ENCODE peak calls at places on chromosomes 4 and X, in eight cellular contexts. One of them, this sample, is unnamed.
A peak's percentile ranks its signal among the peaks of the same experiment; 100 is the strongest.

GRCh38 chr4:186728631-186729271 is 5.1 kb upstream of the FAT1 start:
- DNase-seq in stimulated activated CD4-positive, alpha-beta T cell treated with anti-CD3 and anti-CD28 coated beads, TNF-alpha, amount 100 ng/mL, for 48 hours: no peak
- DNase-seq in MV-4-11: no peak
- DNase-seq in brain pericyte: no peak
- DNase-seq in WTC11: no peak
- DNase-seq in activated CD8-positive, alpha-beta memory T cell treated with anti-CD3 and anti-CD28 coated beads, Interleukin-2, amount 10 ng/mL, durations not matched to agents 7 days and 5 days: no peak
- DNase-seq in H7: no peak
- DNase-seq in nucleus accumbens: no peak
- DNase-seq in this sample: no peak

GRCh38 chr4:52912608-52913007 is 50.5 kb downstream of the RASL11B start:
- DNase-seq in stimulated activated CD4-positive, alpha-beta T cell treated with anti-CD3 and anti-CD28 coated beads, TNF-alpha, amount 100 ng/mL, for 48 hours: no peak
- DNase-seq in MV-4-11: no peak
- DNase-seq in brain pericyte: no peak
- DNase-seq in WTC11: no peak
- DNase-seq in activated CD8-positive, alpha-beta memory T cell treated with anti-CD3 and anti-CD28 coated beads, Interleukin-2, amount 10 ng/mL, durations not matched to agents 7 days and 5 days: no peak
- DNase-seq in H7: no peak
- DNase-seq in nucleus accumbens: no peak
- DNase-seq in this sample: no peak

GRCh38 chr4:46878641-46879040 is 30.4 kb downstream of the COX7B2 start:
- DNase-seq in stimulated activated CD4-positive, alpha-beta T cell treated with anti-CD3 and anti-CD28 coated beads, TNF-alpha, amount 100 ng/mL, for 48 hours: no peak
- DNase-seq in MV-4-11: no peak
- DNase-seq in brain pericyte: no peak
- DNase-seq in WTC11: no peak
- DNase-seq in activated CD8-positive, alpha-beta memory T cell treated with anti-CD3 and anti-CD28 coated beads, Interleukin-2, amount 10 ng/mL, durations not matched to agents 7 days and 5 days: no peak
- DNase-seq in H7: no peak
- DNase-seq in nucleus accumbens: no peak
- DNase-seq in this sample: no peak

GRCh38 chr4:5972571-5972970 is 45.7 kb downstream of the C4orf50 start:
- DNase-seq in stimulated activated CD4-positive, alpha-beta T cell treated with anti-CD3 and anti-CD28 coated beads, TNF-alpha, amount 100 ng/mL, for 48 hours: no peak
- DNase-seq in MV-4-11: no peak
- DNase-seq in brain pericyte: no peak
- DNase-seq in WTC11: no peak
- DNase-seq in activated CD8-positive, alpha-beta memory T cell treated with anti-CD3 and anti-CD28 coated beads, Interleukin-2, amount 10 ng/mL, durations not matched to agents 7 days and 5 days: no peak
- DNase-seq in H7: no peak
- DNase-seq in nucleus accumbens: no peak
- DNase-seq in this sample: no peak

GRCh38 chrX:153564047-153564606 is 34.8 kb downstream of the CCNQ start:
- DNase-seq in stimulated activated CD4-positive, alpha-beta T cell treated with anti-CD3 and anti-CD28 coated beads, TNF-alpha, amount 100 ng/mL, for 48 hours: no peak
- DNase-seq in MV-4-11: peak; percentile 43
- DNase-seq in brain pericyte: no peak
- DNase-seq in WTC11: no peak
- DNase-seq in activated CD8-positive, alpha-beta memory T cell treated with anti-CD3 and anti-CD28 coated beads, Interleukin-2, amount 10 ng/mL, durations not matched to agents 7 days and 5 days: no peak
- DNase-seq in H7: no peak
- DNase-seq in nucleus accumbens: no peak
- DNase-seq in this sample: no peak

GRCh38 chr4:27215421-27215820 is 354.8 kb downstream of the STIM2 start:
- DNase-seq in stimulated activated CD4-positive, alpha-beta T cell treated with anti-CD3 and anti-CD28 coated beads, TNF-alpha, amount 100 ng/mL, for 48 hours: no peak
- DNase-seq in MV-4-11: no peak
- DNase-seq in brain pericyte: no peak
- DNase-seq in WTC11: no peak
- DNase-seq in activated CD8-positive, alpha-beta memory T cell treated with anti-CD3 and anti-CD28 coated beads, Interleukin-2, amount 10 ng/mL, durations not matched to agents 7 days and 5 days: no peak
- DNase-seq in H7: no peak
- DNase-seq in nucleus accumbens: no peak
- DNase-seq in this sample: no peak

GRCh38 chr4:100372432-100372831 is 145.4 kb downstream of the EMCN start:
- DNase-seq in stimulated activated CD4-positive, alpha-beta T cell treated with anti-CD3 and anti-CD28 coated beads, TNF-alpha, amount 100 ng/mL, for 48 hours: no peak
- DNase-seq in MV-4-11: no peak
- DNase-seq in brain pericyte: no peak
- DNase-seq in WTC11: peak; percentile 13
- DNase-seq in activated CD8-positive, alpha-beta memory T cell treated with anti-CD3 and anti-CD28 coated beads, Interleukin-2, amount 10 ng/mL, durations not matched to agents 7 days and 5 days: no peak
- DNase-seq in H7: peak; percentile 1
- DNase-seq in nucleus accumbens: no peak
- DNase-seq in this sample: no peak

GRCh38 chr4:139243448-139244365 is 36.3 kb downstream of the MGARP start:
- DNase-seq in stimulated activated CD4-positive, alpha-beta T cell treated with anti-CD3 and anti-CD28 coated beads, TNF-alpha, amount 100 ng/mL, for 48 hours: no peak
- DNase-seq in MV-4-11: no peak
- DNase-seq in brain pericyte: peak; percentile 44
- DNase-seq in WTC11: no peak
- DNase-seq in activated CD8-positive, alpha-beta memory T cell treated with anti-CD3 and anti-CD28 coated beads, Interleukin-2, amount 10 ng/mL, durations not matched to agents 7 days and 5 days: no peak
- DNase-seq in H7: no peak
- DNase-seq in nucleus accumbens: no peak
- DNase-seq in this sample: no peak

GRCh38 chr4:84501721-84502267 is 2.7 kb upstream of the NKX6-1 start:
- DNase-seq in stimulated activated CD4-positive, alpha-beta T cell treated with anti-CD3 and anti-CD28 coated beads, TNF-alpha, amount 100 ng/mL, for 48 hours: no peak
- DNase-seq in MV-4-11: no peak
- DNase-seq in brain pericyte: no peak
- DNase-seq in WTC11: peak; percentile 35
- DNase-seq in activated CD8-positive, alpha-beta memory T cell treated with anti-CD3 and anti-CD28 coated beads, Interleukin-2, amount 10 ng/mL, durations not matched to agents 7 days and 5 days: no peak
- DNase-seq in H7: peak; percentile 61
- DNase-seq in nucleus accumbens: no peak
- DNase-seq in this sample: no peak

GRCh38 chr4:93319011-93319410 is 509.5 kb upstream of the ATOH1 start:
- DNase-seq in stimulated activated CD4-positive, alpha-beta T cell treated with anti-CD3 and anti-CD28 coated beads, TNF-alpha, amount 100 ng/mL, for 48 hours: no peak
- DNase-seq in MV-4-11: no peak
- DNase-seq in brain pericyte: no peak
- DNase-seq in WTC11: no peak
- DNase-seq in activated CD8-positive, alpha-beta memory T cell treated with anti-CD3 and anti-CD28 coated beads, Interleukin-2, amount 10 ng/mL, durations not matched to agents 7 days and 5 days: no peak
- DNase-seq in H7: no peak
- DNase-seq in nucleus accumbens: no peak
- DNase-seq in this sample: no peak

GRCh38 chrX:118780509-118780908 is 43.1 kb upstream of the ZCCHC12 start:
- DNase-seq in stimulated activated CD4-positive, alpha-beta T cell treated with anti-CD3 and anti-CD28 coated beads, TNF-alpha, amount 100 ng/mL, for 48 hours: no peak
- DNase-seq in MV-4-11: no peak
- DNase-seq in brain pericyte: no peak
- DNase-seq in WTC11: no peak
- DNase-seq in activated CD8-positive, alpha-beta memory T cell treated with anti-CD3 and anti-CD28 coated beads, Interleukin-2, amount 10 ng/mL, durations not matched to agents 7 days and 5 days: no peak
- DNase-seq in H7: no peak
- DNase-seq in nucleus accumbens: no peak
- DNase-seq in this sample: no peak

GRCh38 chr4:11182586-11183357 is 245.9 kb downstream of the HS3ST1 start:
- DNase-seq in stimulated activated CD4-positive, alpha-beta T cell treated with anti-CD3 and anti-CD28 coated beads, TNF-alpha, amount 100 ng/mL, for 48 hours: no peak
- DNase-seq in MV-4-11: no peak
- DNase-seq in brain pericyte: no peak
- DNase-seq in WTC11: no peak
- DNase-seq in activated CD8-positive, alpha-beta memory T cell treated with anti-CD3 and anti-CD28 coated beads, Interleukin-2, amount 10 ng/mL, durations not matched to agents 7 days and 5 days: no peak
- DNase-seq in H7: no peak
- DNase-seq in nucleus accumbens: no peak
- DNase-seq in this sample: no peak

GRCh38 chrX:106927700-106928099 is 7.5 kb downstream of the CLDN2 start:
- DNase-seq in stimulated activated CD4-positive, alpha-beta T cell treated with anti-CD3 and anti-CD28 coated beads, TNF-alpha, amount 100 ng/mL, for 48 hours: no peak
- DNase-seq in MV-4-11: no peak
- DNase-seq in brain pericyte: no peak
- DNase-seq in WTC11: no peak
- DNase-seq in activated CD8-positive, alpha-beta memory T cell treated with anti-CD3 and anti-CD28 coated beads, Interleukin-2, amount 10 ng/mL, durations not matched to agents 7 days and 5 days: no peak
- DNase-seq in H7: no peak
- DNase-seq in nucleus accumbens: no peak
- DNase-seq in this sample: no peak

GRCh38 chrX:49155243-49155899 is 7.2 kb upstream of the MAGIX start:
- DNase-seq in stimulated activated CD4-positive, alpha-beta T cell treated with anti-CD3 and anti-CD28 coated beads, TNF-alpha, amount 100 ng/mL, for 48 hours: no peak
- DNase-seq in MV-4-11: peak; percentile 72
- DNase-seq in brain pericyte: no peak
- DNase-seq in WTC11: peak; percentile 56
- DNase-seq in activated CD8-positive, alpha-beta memory T cell treated with anti-CD3 and anti-CD28 coated beads, Interleukin-2, amount 10 ng/mL, durations not matched to agents 7 days and 5 days: peak; percentile 66
- DNase-seq in H7: peak; percentile 77
- DNase-seq in nucleus accumbens: no peak
- DNase-seq in this sample: peak; percentile 25

GRCh38 chr4:185640809-185641675 is 105.7 kb upstream of the PDLIM3 start:
- DNase-seq in stimulated activated CD4-positive, alpha-beta T cell treated with anti-CD3 and anti-CD28 coated beads, TNF-alpha, amount 100 ng/mL, for 48 hours: no peak
- DNase-seq in MV-4-11: peak; percentile 59
- DNase-seq in brain pericyte: peak; percentile 32
- DNase-seq in WTC11: no peak
- DNase-seq in activated CD8-positive, alpha-beta memory T cell treated with anti-CD3 and anti-CD28 coated beads, Interleukin-2, amount 10 ng/mL, durations not matched to agents 7 days and 5 days: no peak
- DNase-seq in H7: peak; percentile 34
- DNase-seq in nucleus accumbens: no peak
- DNase-seq in this sample: no peak

GRCh38 chr4:140256941-140257340 is 103.0 kb upstream of the MAML3 start:
- DNase-seq in stimulated activated CD4-positive, alpha-beta T cell treated with anti-CD3 and anti-CD28 coated beads, TNF-alpha, amount 100 ng/mL, for 48 hours: no peak
- DNase-seq in MV-4-11: no peak
- DNase-seq in brain pericyte: no peak
- DNase-seq in WTC11: no peak
- DNase-seq in activated CD8-positive, alpha-beta memory T cell treated with anti-CD3 and anti-CD28 coated beads, Interleukin-2, amount 10 ng/mL, durations not matched to agents 7 days and 5 days: no peak
- DNase-seq in H7: no peak
- DNase-seq in nucleus accumbens: no peak
- DNase-seq in this sample: no peak

GRCh38 chr4:113919611-113920010 is 59.8 kb downstream of the ARSJ start:
- DNase-seq in stimulated activated CD4-positive, alpha-beta T cell treated with anti-CD3 and anti-CD28 coated beads, TNF-alpha, amount 100 ng/mL, for 48 hours: no peak
- DNase-seq in MV-4-11: no peak
- DNase-seq in brain pericyte: no peak
- DNase-seq in WTC11: no peak
- DNase-seq in activated CD8-positive, alpha-beta memory T cell treated with anti-CD3 and anti-CD28 coated beads, Interleukin-2, amount 10 ng/mL, durations not matched to agents 7 days and 5 days: no peak
- DNase-seq in H7: no peak
- DNase-seq in nucleus accumbens: no peak
- DNase-seq in this sample: no peak

GRCh38 chr4:96056346-96056934 is 216.5 kb downstream of the PDHA2 start:
- DNase-seq in stimulated activated CD4-positive, alpha-beta T cell treated with anti-CD3 and anti-CD28 coated beads, TNF-alpha, amount 100 ng/mL, for 48 hours: no peak
- DNase-seq in MV-4-11: no peak
- DNase-seq in brain pericyte: no peak
- DNase-seq in WTC11: no peak
- DNase-seq in activated CD8-positive, alpha-beta memory T cell treated with anti-CD3 and anti-CD28 coated beads, Interleukin-2, amount 10 ng/mL, durations not matched to agents 7 days and 5 days: no peak
- DNase-seq in H7: no peak
- DNase-seq in nucleus accumbens: no peak
- DNase-seq in this sample: no peak

GRCh38 chr4:78520808-78521226 is 30.8 kb upstream of the ANXA3 start:
- DNase-seq in stimulated activated CD4-positive, alpha-beta T cell treated with anti-CD3 and anti-CD28 coated beads, TNF-alpha, amount 100 ng/mL, for 48 hours: no peak
- DNase-seq in MV-4-11: no peak
- DNase-seq in brain pericyte: peak; percentile 27
- DNase-seq in WTC11: no peak
- DNase-seq in activated CD8-positive, alpha-beta memory T cell treated with anti-CD3 and anti-CD28 coated beads, Interleukin-2, amount 10 ng/mL, durations not matched to agents 7 days and 5 days: no peak
- DNase-seq in H7: no peak
- DNase-seq in nucleus accumbens: no peak
- DNase-seq in this sample: no peak

GRCh38 chrX:46704767-46705386 is 54.0 kb downstream of the SLC9A7 start:
- DNase-seq in stimulated activated CD4-positive, alpha-beta T cell treated with anti-CD3 and anti-CD28 coated beads, TNF-alpha, amount 100 ng/mL, for 48 hours: peak; percentile 9
- DNase-seq in MV-4-11: peak; percentile 1
- DNase-seq in brain pericyte: no peak
- DNase-seq in WTC11: no peak
- DNase-seq in activated CD8-positive, alpha-beta memory T cell treated with anti-CD3 and anti-CD28 coated beads, Interleukin-2, amount 10 ng/mL, durations not matched to agents 7 days and 5 days: peak; percentile 54
- DNase-seq in H7: no peak
- DNase-seq in nucleus accumbens: no peak
- DNase-seq in this sample: no peak

GRCh38 chr4:174406416-174406815 is 115.9 kb downstream of the HPGD start:
- DNase-seq in stimulated activated CD4-positive, alpha-beta T cell treated with anti-CD3 and anti-CD28 coated beads, TNF-alpha, amount 100 ng/mL, for 48 hours: no peak
- DNase-seq in MV-4-11: no peak
- DNase-seq in brain pericyte: no peak
- DNase-seq in WTC11: no peak
- DNase-seq in activated CD8-positive, alpha-beta memory T cell treated with anti-CD3 and anti-CD28 coated beads, Interleukin-2, amount 10 ng/mL, durations not matched to agents 7 days and 5 days: no peak
- DNase-seq in H7: no peak
- DNase-seq in nucleus accumbens: no peak
- DNase-seq in this sample: no peak

GRCh38 chr4:91592125-91592524 is 711.6 kb upstream of the GRID2 start:
- DNase-seq in stimulated activated CD4-positive, alpha-beta T cell treated with anti-CD3 and anti-CD28 coated beads, TNF-alpha, amount 100 ng/mL, for 48 hours: no peak
- DNase-seq in MV-4-11: no peak
- DNase-seq in brain pericyte: no peak
- DNase-seq in WTC11: no peak
- DNase-seq in activated CD8-positive, alpha-beta memory T cell treated with anti-CD3 and anti-CD28 coated beads, Interleukin-2, amount 10 ng/mL, durations not matched to agents 7 days and 5 days: no peak
- DNase-seq in H7: no peak
- DNase-seq in nucleus accumbens: no peak
- DNase-seq in this sample: no peak

GRCh38 chr4:109025471-109026076 is 262.7 kb upstream of the ETNPPL start:
- DNase-seq in stimulated activated CD4-positive, alpha-beta T cell treated with anti-CD3 and anti-CD28 coated beads, TNF-alpha, amount 100 ng/mL, for 48 hours: no peak
- DNase-seq in MV-4-11: peak; percentile 45
- DNase-seq in brain pericyte: no peak
- DNase-seq in WTC11: no peak
- DNase-seq in activated CD8-positive, alpha-beta memory T cell treated with anti-CD3 and anti-CD28 coated beads, Interleukin-2, amount 10 ng/mL, durations not matched to agents 7 days and 5 days: no peak
- DNase-seq in H7: no peak
- DNase-seq in nucleus accumbens: no peak
- DNase-seq in this sample: no peak

GRCh38 chrX:46683023-46683422 is 75.9 kb downstream of the SLC9A7 start:
- DNase-seq in stimulated activated CD4-positive, alpha-beta T cell treated with anti-CD3 and anti-CD28 coated beads, TNF-alpha, amount 100 ng/mL, for 48 hours: no peak
- DNase-seq in MV-4-11: no peak
- DNase-seq in brain pericyte: no peak
- DNase-seq in WTC11: peak; percentile 9
- DNase-seq in activated CD8-positive, alpha-beta memory T cell treated with anti-CD3 and anti-CD28 coated beads, Interleukin-2, amount 10 ng/mL, durations not matched to agents 7 days and 5 days: no peak
- DNase-seq in H7: no peak
- DNase-seq in nucleus accumbens: no peak
- DNase-seq in this sample: no peak

GRCh38 chrX:134948333-134949241 is 42.2 kb upstream of the SMIM10 start:
- DNase-seq in stimulated activated CD4-positive, alpha-beta T cell treated with anti-CD3 and anti-CD28 coated beads, TNF-alpha, amount 100 ng/mL, for 48 hours: no peak
- DNase-seq in MV-4-11: peak; percentile 8
- DNase-seq in brain pericyte: no peak
- DNase-seq in WTC11: no peak
- DNase-seq in activated CD8-positive, alpha-beta memory T cell treated with anti-CD3 and anti-CD28 coated beads, Interleukin-2, amount 10 ng/mL, durations not matched to agents 7 days and 5 days: no peak
- DNase-seq in H7: no peak
- DNase-seq in nucleus accumbens: no peak
- DNase-seq in this sample: no peak

GRCh38 chr4:123631699-123632098 is 235.1 kb downstream of the SPRY1 start:
- DNase-seq in stimulated activated CD4-positive, alpha-beta T cell treated with anti-CD3 and anti-CD28 coated beads, TNF-alpha, amount 100 ng/mL, for 48 hours: no peak
- DNase-seq in MV-4-11: peak; percentile 66
- DNase-seq in brain pericyte: no peak
- DNase-seq in WTC11: no peak
- DNase-seq in activated CD8-positive, alpha-beta memory T cell treated with anti-CD3 and anti-CD28 coated beads, Interleukin-2, amount 10 ng/mL, durations not matched to agents 7 days and 5 days: no peak
- DNase-seq in H7: no peak
- DNase-seq in nucleus accumbens: no peak
- DNase-seq in this sample: no peak

GRCh38 chr4:152063301-152064235 is 302.8 kb upstream of the GATB start:
- DNase-seq in stimulated activated CD4-positive, alpha-beta T cell treated with anti-CD3 and anti-CD28 coated beads, TNF-alpha, amount 100 ng/mL, for 48 hours: no peak
- DNase-seq in MV-4-11: no peak
- DNase-seq in brain pericyte: no peak
- DNase-seq in WTC11: no peak
- DNase-seq in activated CD8-positive, alpha-beta memory T cell treated with anti-CD3 and anti-CD28 coated beads, Interleukin-2, amount 10 ng/mL, durations not matched to agents 7 days and 5 days: peak; percentile 62
- DNase-seq in H7: no peak
- DNase-seq in nucleus accumbens: peak; percentile 4
- DNase-seq in this sample: peak; percentile 61

GRCh38 chr4:205097-205756 is 80.9 kb downstream of the ZNF718 start:
- DNase-seq in stimulated activated CD4-positive, alpha-beta T cell treated with anti-CD3 and anti-CD28 coated beads, TNF-alpha, amount 100 ng/mL, for 48 hours: no peak
- DNase-seq in MV-4-11: no peak
- DNase-seq in brain pericyte: no peak
- DNase-seq in WTC11: no peak
- DNase-seq in activated CD8-positive, alpha-beta memory T cell treated with anti-CD3 and anti-CD28 coated beads, Interleukin-2, amount 10 ng/mL, durations not matched to agents 7 days and 5 days: no peak
- DNase-seq in H7: peak; percentile 17
- DNase-seq in nucleus accumbens: no peak
- DNase-seq in this sample: no peak

GRCh38 chrX:18406531-18407266 is 18.7 kb upstream of the CDKL5 start:
- DNase-seq in stimulated activated CD4-positive, alpha-beta T cell treated with anti-CD3 and anti-CD28 coated beads, TNF-alpha, amount 100 ng/mL, for 48 hours: no peak
- DNase-seq in MV-4-11: no peak
- DNase-seq in brain pericyte: no peak
- DNase-seq in WTC11: no peak
- DNase-seq in activated CD8-positive, alpha-beta memory T cell treated with anti-CD3 and anti-CD28 coated beads, Interleukin-2, amount 10 ng/mL, durations not matched to agents 7 days and 5 days: no peak
- DNase-seq in H7: no peak
- DNase-seq in nucleus accumbens: no peak
- DNase-seq in this sample: no peak

GRCh38 chr4:18975916-18976610 is 954.5 kb upstream of the LCORL start:
- DNase-seq in stimulated activated CD4-positive, alpha-beta T cell treated with anti-CD3 and anti-CD28 coated beads, TNF-alpha, amount 100 ng/mL, for 48 hours: no peak
- DNase-seq in MV-4-11: no peak
- DNase-seq in brain pericyte: no peak
- DNase-seq in WTC11: no peak
- DNase-seq in activated CD8-positive, alpha-beta memory T cell treated with anti-CD3 and anti-CD28 coated beads, Interleukin-2, amount 10 ng/mL, durations not matched to agents 7 days and 5 days: no peak
- DNase-seq in H7: no peak
- DNase-seq in nucleus accumbens: no peak
- DNase-seq in this sample: no peak

GRCh38 chrX:38806875-38807601 is 5.8 kb downstream of the MID1IP1 start:
- DNase-seq in stimulated activated CD4-positive, alpha-beta T cell treated with anti-CD3 and anti-CD28 coated beads, TNF-alpha, amount 100 ng/mL, for 48 hours: no peak
- DNase-seq in MV-4-11: no peak
- DNase-seq in brain pericyte: no peak
- DNase-seq in WTC11: no peak
- DNase-seq in activated CD8-positive, alpha-beta memory T cell treated with anti-CD3 and anti-CD28 coated beads, Interleukin-2, amount 10 ng/mL, durations not matched to agents 7 days and 5 days: no peak
- DNase-seq in H7: no peak
- DNase-seq in nucleus accumbens: no peak
- DNase-seq in this sample: no peak

GRCh38 chr4:127251423-127251822 is 381.3 kb upstream of the INTU start:
- DNase-seq in stimulated activated CD4-positive, alpha-beta T cell treated with anti-CD3 and anti-CD28 coated beads, TNF-alpha, amount 100 ng/mL, for 48 hours: no peak
- DNase-seq in MV-4-11: peak; percentile 63
- DNase-seq in brain pericyte: no peak
- DNase-seq in WTC11: no peak
- DNase-seq in activated CD8-positive, alpha-beta memory T cell treated with anti-CD3 and anti-CD28 coated beads, Interleukin-2, amount 10 ng/mL, durations not matched to agents 7 days and 5 days: no peak
- DNase-seq in H7: no peak
- DNase-seq in nucleus accumbens: no peak
- DNase-seq in this sample: no peak

GRCh38 chrX:46957299-46957698 is 45.1 kb downstream of the JADE3 start:
- DNase-seq in stimulated activated CD4-positive, alpha-beta T cell treated with anti-CD3 and anti-CD28 coated beads, TNF-alpha, amount 100 ng/mL, for 48 hours: no peak
- DNase-seq in MV-4-11: no peak
- DNase-seq in brain pericyte: no peak
- DNase-seq in WTC11: no peak
- DNase-seq in activated CD8-positive, alpha-beta memory T cell treated with anti-CD3 and anti-CD28 coated beads, Interleukin-2, amount 10 ng/mL, durations not matched to agents 7 days and 5 days: no peak
- DNase-seq in H7: no peak
- DNase-seq in nucleus accumbens: no peak
- DNase-seq in this sample: no peak

GRCh38 chr4:49032440-49033161 is 46.5 kb downstream of the CWH43 start:
- DNase-seq in stimulated activated CD4-positive, alpha-beta T cell treated with anti-CD3 and anti-CD28 coated beads, TNF-alpha, amount 100 ng/mL, for 48 hours: no peak
- DNase-seq in MV-4-11: peak; percentile 17
- DNase-seq in brain pericyte: no peak
- DNase-seq in WTC11: no peak
- DNase-seq in activated CD8-positive, alpha-beta memory T cell treated with anti-CD3 and anti-CD28 coated beads, Interleukin-2, amount 10 ng/mL, durations not matched to agents 7 days and 5 days: no peak
- DNase-seq in H7: peak; percentile 8
- DNase-seq in nucleus accumbens: no peak
- DNase-seq in this sample: no peak

This sample was measured in CD4-positive, alpha-beta memory T cell.